ENCODE peak calls at places on chromosome 10, in seven cellular contexts. I, N, Y, T, F, M and E are unnamed samples.

GRCh38 chr10:111100198-111100597 is 23.4 kb downstream of the ADRA2A start:
- DNase-seq in I (no peak), N (no peak), Y (no peak), T (no peak), F (no peak), M (no peak), E (no peak)

GRCh38 chr10:122475581-122475980 is 14.2 kb downstream of the HTRA1 start:
- DNase-seq in I (no peak), N (peak), Y (no peak), T (no peak), F (peak), M (no peak), E (no peak)

GRCh38 chr10:90319188-90319914 is 538.5 kb downstream of the HTR7 start:
- DNase-seq in I (no peak), N (peak), Y (peak), T (no peak), F (peak), M (peak), E (no peak)

GRCh38 chr10:70736470-70736982 is 48.7 kb downstream of the TBATA start:
- DNase-seq in I (no peak), N (no peak), Y (no peak), T (no peak), F (no peak), M (no peak), E (no peak)

GRCh38 chr10:11270858-11271179 is 253.1 kb downstream of the CELF2 start:
- DNase-seq in I (no peak), N (no peak), Y (no peak), T (no peak), F (no peak), M (no peak), E (no peak)

GRCh38 chr10:35517431-35518181 is 87.5 kb upstream of the GJD4 start:
- DNase-seq in I (no peak), N (no peak), Y (peak), T (no peak), F (peak), M (peak), E (no peak)

GRCh38 chr10:86642499-86642898 is 11.8 kb upstream of the OPN4 start:
- DNase-seq in I (no peak), N (no peak), Y (no peak), T (no peak), F (peak), M (peak), E (no peak)

GRCh38 chr10:93993782-93994668 is at the start of gene PLCE1:
- DNase-seq in I (no peak), N (peak), Y (no peak), T (peak), F (peak), M (no peak), E (no peak)

GRCh38 chr10:80541144-80541750 is 3.5 kb downstream of the SH2D4B start:
- DNase-seq in I (no peak), N (no peak), Y (no peak), T (no peak), F (no peak), M (no peak), E (no peak)

GRCh38 chr10:50497758-50498157 is 126.0 kb downstream of the SGMS1 start:
- DNase-seq in I (no peak), N (no peak), Y (no peak), T (no peak), F (peak), M (peak), E (no peak)